ENCODE peak calls at places on chromosomes 7 and 10, in six cellular contexts. W is IMR-90, P is mesenchymal stem cell, G is mesendoderm, K is H9, D is neuronal stem cell. R is an unnamed sample.

GRCh38 chr7:102424129-102424551 is 9.2 kb upstream of the ORAI2 start:
- DNase-seq in W (no peak), P (no peak), G (peak; percentile 27), K (peak; percentile 47), D (no peak), R (no peak)

GRCh38 chr7:148962823-148963582 is 65.3 kb downstream of the PDIA4 start:
- DNase-seq in W (peak; percentile 67), P (peak; percentile 78), G (peak; percentile 53), K (no peak), D (no peak), R (no peak)

GRCh38 chr10:773562-774161 is 84.2 kb upstream of the DIP2C start:
- DNase-seq in W (no peak), P (no peak), G (no peak), K (no peak), D (no peak), R (no peak)

GRCh38 chr10:130259380-130259779 is 123.2 kb downstream of the GLRX3 start:
- DNase-seq in W (no peak), P (no peak), G (no peak), K (no peak), D (no peak), R (no peak)

GRCh38 chr10:95508730-95509129 is 52.4 kb downstream of the SORBS1 start:
- DNase-seq in W (peak; percentile 21), P (peak; percentile 19), G (peak; percentile 85), K (no peak), D (peak; percentile 37), R (peak; percentile 33)

GRCh38 chr10:33498354-33498753 is 163.9 kb upstream of the NRP1 start:
- DNase-seq in W (no peak), P (no peak), G (peak; percentile 29), K (no peak), D (no peak), R (peak; percentile 87)

GRCh38 chr7:47763063-47763974 is 181.4 kb upstream of the TNS3 start:
- DNase-seq in W (peak; percentile 96), P (peak; percentile 92), G (no peak), K (no peak), D (peak; percentile 52), R (peak; percentile 18)

GRCh38 chr7:51315393-51316261 is 982 bp downstream of the COBL start:
- DNase-seq in W (no peak), P (peak; percentile 11), G (peak; percentile 70), K (peak; percentile 56), D (peak; percentile 42), R (peak; percentile 83)

DNA sequence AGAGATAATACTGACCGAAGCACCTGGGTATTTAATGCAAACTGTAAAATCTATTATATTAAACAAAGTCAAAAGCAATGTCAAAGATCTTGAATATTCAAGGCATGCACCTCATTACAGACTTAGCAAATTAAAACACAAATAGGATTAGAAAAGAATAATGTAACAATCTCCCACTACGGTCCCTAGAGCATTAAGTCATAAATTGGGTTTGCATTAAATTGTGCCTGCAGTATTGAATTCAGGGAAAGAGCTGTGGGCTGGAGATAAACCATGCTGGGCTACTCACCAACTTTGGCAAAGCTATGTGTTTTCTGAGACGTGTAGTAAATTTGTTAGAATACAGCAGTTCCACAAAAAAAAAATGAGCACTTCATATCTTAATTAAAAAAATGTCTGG is 241.5 kb downstream of the SNX10 start:
- DNase-seq in W (no peak), P (no peak), G (no peak), K (no peak), D (no peak), R (no peak)
- H3K27me3 ChIP-seq in W (peaks cover under 1% of the 10 kb centered on the region), P (peaks cover 40% of the 10 kb centered on the region), G (no peaks in the 10 kb centered on the region), K (no peaks in the 10 kb centered on the region), D (no peaks in the 10 kb centered on the region), R (no peaks in the 10 kb centered on the region)

GRCh38 chr10:5466451-5466996 is 32.8 kb downstream of the CALML5 start:
- DNase-seq in W (peak; percentile 82), P (peak; percentile 73), G (peak; percentile 98), K (peak; percentile 89), D (no peak), R (peak; percentile 66)

GRCh38 chr10:5465976-5466450 is 33.4 kb downstream of the CALML5 start:
- DNase-seq in W (no peak), P (no peak), G (no peak), K (no peak), D (no peak), R (peak; percentile 92)

GRCh38 chr10:5468262-5469106 is 30.9 kb downstream of the CALML5 start:
- DNase-seq in W (no peak), P (peak; percentile 5), G (no peak), K (no peak), D (no peak), R (no peak)

GRCh38 chr10:5469353-5470061 is 29.9 kb downstream of the CALML5 start:
- DNase-seq in W (no peak), P (no peak), G (no peak), K (no peak), D (no peak), R (no peak)

DNA sequence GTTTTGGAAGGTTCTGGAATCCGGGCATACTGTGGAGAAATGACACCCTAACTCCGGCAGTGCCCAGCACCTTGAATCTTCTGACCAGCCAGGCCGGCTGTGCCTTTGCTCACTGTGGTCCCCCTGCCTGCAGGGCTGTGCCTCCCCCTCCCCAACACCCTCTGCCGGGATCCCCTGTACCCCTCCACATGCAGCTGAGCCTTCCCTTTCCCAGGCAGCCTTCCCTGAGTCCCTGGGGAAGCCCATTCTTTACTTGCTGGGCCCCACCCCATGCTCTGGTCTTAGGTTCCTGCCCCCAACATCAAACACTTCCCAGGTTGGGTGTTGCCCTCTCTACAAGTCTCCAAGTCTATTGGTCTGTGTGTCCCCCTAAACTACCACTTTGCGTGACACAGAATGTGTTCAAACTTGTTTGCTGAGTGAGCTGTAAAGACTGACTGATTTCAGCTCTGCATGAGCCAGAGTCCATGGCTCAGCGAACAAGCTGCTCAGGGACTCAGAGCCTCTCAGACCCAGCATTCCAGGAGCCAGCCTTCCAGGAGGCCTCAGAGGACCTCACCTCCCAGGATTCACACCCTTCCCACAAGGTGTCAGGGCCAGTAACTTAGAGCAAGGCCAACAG is 31.6 kb downstream of the CALML5 start:
- DNase-seq in W (no peak), P (no peak), G (no peak), K (no peak), D (no peak), R (no peak)
- H2BK120ac ChIP-seq in W (no peak overlapping the region), P (no peak overlapping the region), G (peak overlapping the region; percentile 31), K (no peak overlapping the region), D (no peak overlapping the region), R (peak overlapping the region; percentile 97)

DNA sequence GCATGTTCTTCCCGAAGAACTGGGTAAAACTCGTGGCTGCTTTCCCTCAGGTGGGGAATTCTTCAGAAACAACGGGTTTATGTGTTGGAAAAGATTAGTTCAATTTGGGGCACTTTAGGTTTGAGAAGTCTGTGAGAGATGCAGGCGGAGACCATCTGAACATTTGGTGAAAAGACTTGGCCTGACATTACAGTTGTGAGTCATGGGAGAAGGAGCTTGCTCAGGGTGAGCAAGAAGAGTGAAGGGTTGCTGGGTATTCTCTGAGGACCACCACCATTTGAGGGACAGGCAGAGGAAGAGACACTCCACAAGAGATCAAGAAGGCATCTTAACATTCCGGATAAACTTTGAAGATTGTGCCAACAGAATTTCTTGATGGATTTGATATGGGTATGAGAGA is 88.6 kb downstream of the PODXL start:
- DNase-seq in W (no peak), P (no peak), G (no peak), K (no peak), D (no peak), R (no peak)
- H3K4me1 ChIP-seq in W (no peaks in the 10 kb centered on the region), P (no peaks in the 10 kb centered on the region), G (no peaks in the 10 kb centered on the region), K (no peaks in the 10 kb centered on the region), D (no peaks in the 10 kb centered on the region), R (no peaks in the 10 kb centered on the region)

DNA sequence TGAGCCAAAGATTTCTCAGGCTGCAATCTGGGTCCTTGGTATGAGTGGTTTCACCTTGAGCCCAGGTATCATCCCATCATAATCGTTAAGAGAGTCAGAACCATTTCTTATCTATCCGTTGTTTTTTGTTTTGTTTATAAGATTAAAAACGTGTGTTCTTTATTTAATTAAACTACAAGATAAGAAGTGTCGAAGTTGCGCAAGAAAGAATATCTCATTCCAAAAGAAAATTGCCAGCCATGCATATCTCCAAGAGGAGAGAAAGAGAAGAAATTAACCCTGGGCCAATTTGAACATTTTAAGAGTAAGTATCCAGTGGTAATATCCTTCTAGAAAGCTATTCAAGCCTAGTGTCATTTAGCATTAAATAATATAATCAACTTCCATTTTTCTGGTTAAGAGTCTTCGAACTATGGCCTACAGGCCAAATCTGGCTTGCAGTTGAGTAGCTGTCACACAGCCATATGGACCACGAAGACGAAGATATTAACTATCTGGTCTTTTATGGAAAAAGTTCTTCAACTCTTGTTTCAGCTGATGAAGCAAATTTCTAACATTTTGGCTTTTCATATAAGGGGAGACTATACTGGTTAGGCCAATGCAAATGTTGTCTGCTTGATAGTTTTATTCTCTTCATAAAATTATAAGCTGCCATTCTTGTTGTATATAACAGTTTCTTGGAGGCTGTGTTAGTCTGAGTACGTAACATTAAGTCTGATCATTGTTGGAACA is 576.4 kb downstream of the REEP3 start:
- DNase-seq in W (no peak), P (no peak), G (no peak), K (no peak), D (no peak), R (no peak)
- H3K27me3 ChIP-seq in W (no peaks in the 10 kb centered on the region), P (no peaks in the 10 kb centered on the region), G (no peaks in the 10 kb centered on the region), K (no peaks in the 10 kb centered on the region), D (no peaks in the 10 kb centered on the region), R (no peaks in the 10 kb centered on the region)

GRCh38 chr10:119892188-119893065 is at the start of gene SEC23IP:
- DNase-seq in W (peak; percentile 97), P (peak; percentile 97), G (peak; percentile 98), K (peak; percentile 97), D (peak; percentile 83), R (peak; percentile 97)
- H2BK120ac ChIP-seq in W (peak within 1 kb of the TSS; percentile 93), P (peak within 1 kb of the TSS; percentile 64), G (no peak within 1 kb of the TSS), K (no peak within 1 kb of the TSS), D (peak within 1 kb of the TSS; percentile 82), R (peak within 1 kb of the TSS; percentile 67)

DNA sequence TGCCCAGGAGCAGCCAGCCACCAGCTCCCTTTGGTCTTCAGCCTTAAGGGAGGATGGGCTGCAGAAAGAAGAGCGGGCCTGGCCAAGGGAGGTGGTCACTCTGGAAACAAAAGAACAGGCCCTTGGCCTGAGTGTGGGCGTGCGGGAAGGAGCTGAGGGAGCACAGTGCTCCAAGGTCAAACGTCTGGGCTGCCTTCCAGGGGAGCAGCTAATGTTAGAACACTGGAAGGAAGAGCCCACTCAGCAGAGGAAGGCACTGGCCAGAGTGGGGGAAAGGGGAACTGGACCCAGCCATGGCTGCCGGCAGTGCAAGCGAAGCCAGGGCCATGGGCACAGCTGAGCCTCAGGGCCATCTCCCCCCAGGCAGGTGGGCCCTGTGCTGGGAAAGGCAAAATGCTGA is 42.7 kb downstream of the FAM53B start:
- DNase-seq in W (peak; percentile 71), P (peak; percentile 73), G (no peak), K (no peak), D (no peak), R (no peak)
- H3K4me1 ChIP-seq in W (peaks cover 17% of the 10 kb centered on the region), P (peaks cover 12% of the 10 kb centered on the region), G (no peaks in the 10 kb centered on the region), K (no peaks in the 10 kb centered on the region), D (peaks cover 8% of the 10 kb centered on the region), R (peaks cover 6% of the 10 kb centered on the region)

GRCh38 chr7:106031271-106032029 is 68.4 kb downstream of the CDHR3 start:
- DNase-seq in W (no peak), P (no peak), G (no peak), K (no peak), D (no peak), R (no peak)
- H3K27me3 ChIP-seq in W (peaks cover 10% of the 10 kb centered on the region), P (no peaks in the 10 kb centered on the region), G (no peaks in the 10 kb centered on the region), K (no peaks in the 10 kb centered on the region), D (no peaks in the 10 kb centered on the region), R (no peaks in the 10 kb centered on the region)

GRCh38 chr10:133150226-133150625 is 9.8 kb upstream of the KNDC1 start:
- DNase-seq in W (no peak), P (no peak), G (no peak), K (no peak), D (no peak), R (no peak)
- H2BK120ac ChIP-seq in W (no peak overlapping the region), P (no peak overlapping the region), G (no peak overlapping the region), K (no peak overlapping the region), D (no peak overlapping the region), R (no peak overlapping the region)

GRCh38 chr10:69320521-69320920 is 42.2 kb downstream of the HK1 start:
- DNase-seq in W (no peak), P (no peak), G (no peak), K (no peak), D (no peak), R (no peak)
- H3K4me1 ChIP-seq in W (peaks cover 30% of the 10 kb centered on the region), P (peaks cover 35% of the 10 kb centered on the region), G (peaks cover 30% of the 10 kb centered on the region), K (peaks cover 33% of the 10 kb centered on the region), D (peaks cover 7% of the 10 kb centered on the region), R (peaks cover 45% of the 10 kb centered on the region)

R was measured in trophoblast cell.